ENCODE peak calls at places on chromosomes 12 and 14, in five cellular contexts. E is NCI-H2081 treated with DMSO at 0.1 percent for 48 hours; N is CD8-positive, alpha-beta memory T cell; I is M059J; C is right cardiac atrium. Y is an unnamed sample.

GRCh38 chr12:119614705-119615104 is 21.1 kb downstream of the TMEM233 start:
- DNase-seq in E (no peak), C (no peak), N (no peak), I (no peak), Y (no peak)

GRCh38 chr12:21697829-21698630 is 40.4 kb upstream of the LDHB start:
- DNase-seq in E (no peak), C (no peak), N (peak; percentile 33), I (peak; percentile 31), Y (no peak)

GRCh38 chr14:39265741-39266588 is 32.2 kb downstream of the MIA2 start:
- DNase-seq in E (no peak), I (peak; percentile 29), C (no peak), N (no peak), Y (no peak)

GRCh38 chr12:120800665-120801064 is 75.0 kb downstream of the ACADS start:
- DNase-seq in E (no peak), N (no peak), I (no peak), C (no peak), Y (no peak)

GRCh38 chr12:132067182-132067581 is 76.9 kb downstream of the DDX51 start:
- DNase-seq in N (no peak), E (no peak), C (no peak), I (peak; percentile 5), Y (no peak)

GRCh38 chr12:53683494-53683893 is 7.6 kb upstream of the ATP5MC2 start:
- DNase-seq in I (no peak), E (no peak), N (no peak), C (no peak), Y (no peak)

GRCh38 chr12:118103601-118104382 is at the start of gene VSIG10:
- DNase-seq in C (peak; percentile 89), N (peak; percentile 4), I (peak; percentile 82), E (no peak), Y (peak; percentile 49)

GRCh38 chr12:6367969-6368892 is 7.1 kb downstream of the SCNN1A start:
- DNase-seq in N (no peak), I (no peak), E (no peak), C (no peak), Y (no peak)

GRCh38 chr12:63276537-63277365 is 125.8 kb upstream of the AVPR1A start:
- DNase-seq in N (no peak), C (no peak), E (no peak), I (peak; percentile 34), Y (no peak)

GRCh38 chr12:77388611-77389265 is 323.4 kb upstream of the E2F7 start:
- DNase-seq in I (no peak), E (no peak), N (no peak), C (no peak), Y (no peak)

GRCh38 chr12:123390415-123391093 is 6.6 kb downstream of the KMT5A start:
- DNase-seq in I (no peak), E (no peak), C (no peak), N (no peak), Y (no peak)